ENCODE peak calls at places on chromosomes 16 and 17, in four cellular contexts. Q is activated T-helper 1 cell treated with Interleukin-2 at 50 U/mL for 16 hours, W is A172, K is nucleus accumbens. F is an unnamed sample.

GRCh38 chr17:80311216-80311827 is 50.7 kb downstream of the RNF213 start:
- DNase-seq in Q (no peak), K (no peak), W (no peak), F (no peak)

GRCh38 chr16:3513892-3514600 is 13.2 kb downstream of the CLUAP1 start:
- DNase-seq in K (no peak), W (no peak), Q (no peak), F (no peak)

GRCh38 chr17:79878346-79878745 is 39.1 kb upstream of the CBX4 start:
- DNase-seq in Q (no peak), W (no peak), K (no peak), F (no peak)

GRCh38 chr17:36755586-36755985 is 154.2 kb downstream of the MRM1 start:
- DNase-seq in K (no peak), W (no peak), Q (no peak), F (peak; percentile 18)

GRCh38 chr17:35460354-35460851 is 11.8 kb upstream of the SLFN13 start:
- DNase-seq in W (peak; percentile 43), Q (peak; percentile 58), K (no peak), F (peak; percentile 26)

GRCh38 chr17:45316271-45317112 is at the start of gene MAP3K14:
- DNase-seq in W (no peak), Q (peak; percentile 60), K (no peak), F (peak; percentile 49)

GRCh38 chr17:50095626-50096037 is 481 bp downstream of the PDK2 start:
- DNase-seq in K (peak; percentile 53), W (no peak), Q (no peak), F (no peak)

GRCh38 chr17:64506576-64507417 is at the start of gene CEP95:
- DNase-seq in K (peak; percentile 99), W (no peak), Q (peak; percentile 77), F (peak; percentile 90)

GRCh38 chr16:14307623-14308356 is 236.7 kb downstream of the MRTFB start:
- DNase-seq in Q (no peak), W (peak; percentile 43), K (no peak), F (no peak)

GRCh38 chr17:50534979-50535326 is 2.4 kb downstream of the EPN3 start:
- DNase-seq in W (no peak), Q (no peak), K (no peak), F (no peak)

GRCh38 chr16:83899272-83899897 is 470 bp downstream of the MLYCD start:
- DNase-seq in Q (peak; percentile 10), W (peak; percentile 19), K (no peak), F (peak; percentile 26)

GRCh38 chr17:27560668-27561067 is 70.3 kb upstream of the LGALS9 start:
- DNase-seq in K (no peak), Q (no peak), W (no peak), F (no peak)

GRCh38 chr17:76265624-76266243 is 586 bp downstream of the UBALD2 start:
- DNase-seq in Q (peak; percentile 51), W (peak; percentile 25), K (peak; percentile 51), F (peak; percentile 51)

GRCh38 chr16:25224731-25225319 is 8.1 kb downstream of the AQP8 start:
- DNase-seq in K (no peak), W (no peak), Q (no peak), F (no peak)

GRCh38 chr17:33521784-33522183 is 228.7 kb upstream of the ASIC2 start:
- DNase-seq in W (no peak), Q (no peak), K (no peak), F (no peak)

GRCh38 chr16:56637814-56638750 is at the start of gene MT1A:
- DNase-seq in Q (no peak), K (no peak), W (no peak), F (no peak)

GRCh38 chr17:72514888-72515287 is 394.1 kb downstream of the SOX9 start:
- DNase-seq in Q (no peak), W (peak; percentile 63), K (no peak), F (no peak)

GRCh38 chr17:71472809-71473789 is 647.7 kb upstream of the SOX9 start:
- DNase-seq in Q (no peak), W (peak; percentile 77), K (no peak), F (no peak)

GRCh38 chr16:14609716-14610115 is 20.3 kb downstream of the PARN start:
- DNase-seq in K (no peak), W (no peak), Q (no peak), F (no peak)

GRCh38 chr17:57940653-57941329 is 14.4 kb downstream of the CUEDC1 start:
- DNase-seq in K (no peak), W (peak; percentile 32), Q (no peak), F (no peak)

GRCh38 chr17:4950075-4950756 is 703 bp upstream of the ENO3 start:
- DNase-seq in Q (peak; percentile 48), K (no peak), W (peak; percentile 61), F (peak; percentile 23)

GRCh38 chr17:4488989-4489595 is 9.6 kb upstream of the SPNS2 start:
- DNase-seq in Q (no peak), K (no peak), W (no peak), F (no peak)

GRCh38 chr17:72110953-72111339 is 9.9 kb upstream of the SOX9 start:
- DNase-seq in Q (no peak), K (no peak), W (no peak), F (no peak)

GRCh38 chr17:29807520-29808361 is 122.3 kb downstream of the SSH2 start:
- DNase-seq in W (peak; percentile 78), Q (peak; percentile 42), K (peak; percentile 15), F (peak; percentile 40)

GRCh38 chr16:76681296-76681695 is 404.1 kb downstream of the CNTNAP4 start:
- DNase-seq in Q (no peak), W (no peak), K (no peak), F (no peak)

GRCh38 chr17:74104921-74105320 is 98.6 kb upstream of the RPL38 start:
- DNase-seq in K (no peak), Q (no peak), W (no peak), F (no peak)

GRCh38 chr17:5226940-5227878 is 7.5 kb downstream of the SCIMP start:
- DNase-seq in Q (no peak), W (no peak), K (no peak), F (no peak)

GRCh38 chr16:35146031-35146710 is 1686.8 kb downstream of the TP53TG3F start:
- DNase-seq in Q (no peak), K (no peak), W (no peak), F (no peak)